ENCODE peak calls at places on chromosomes 6 and 20, in nine cellular contexts. F, P, U, Y, X, H, I, A and V are unnamed samples. For H3K4me1, the result is how much of the 10 kb centered on the place peaks cover.

GRCh38 chr20:46044896-46045295 is 15.9 kb downstream of the SLC12A5 start:
- DNase-seq in F (no peak), P (no peak), U (no peak), Y (no peak), X (no peak), H (no peak), I (no peak), A (no peak), V (no peak)

GRCh38 chr6:154356690-154357089 is at the start of gene IPCEF1:
- DNase-seq in F (no peak), P (no peak), U (no peak), Y (no peak), X (peak), H (no peak), I (no peak), A (no peak), V (no peak)

GRCh38 chr6:17101422-17102257 is at the start of gene STMND1:
- DNase-seq in F (peak), P (no peak), U (peak), Y (peak), X (no peak), H (peak), I (peak), A (peak), V (no peak)

GRCh38 chr6:133568970-133569889 is 319.7 kb upstream of the TCF21 start:
- DNase-seq in F (peak), P (peak), U (peak), Y (peak), X (peak), H (peak), I (peak), A (peak), V (peak)

GRCh38 chr20:52312131-52312729 is 120.7 kb upstream of the ZFP64 start:
- DNase-seq in F (peak), P (peak), U (peak), Y (peak), X (peak), H (peak), I (peak), A (peak), V (peak)

GRCh38 chr6:110518281-110518623 is 41.8 kb upstream of the SLC22A16 start:
- DNase-seq in F (peak), P (no peak), U (peak), Y (no peak), X (no peak), H (peak), I (peak), A (peak), V (no peak)

GRCh38 chr20:34965051-34965450 is 9.4 kb downstream of the MYH7B start:
- DNase-seq in F (no peak), P (no peak), U (no peak), Y (no peak), X (no peak), H (no peak), I (no peak), A (no peak), V (no peak)

GRCh38 chr6:41040911-41041536 is 1.2 kb upstream of the TSPO2 start:
- DNase-seq in F (no peak), P (no peak), U (no peak), Y (no peak), X (no peak), H (no peak), I (no peak), A (no peak), V (no peak)

GRCh38 chr6:43181942-43182860 is at the start of gene CUL9:
- DNase-seq in F (peak), P (peak), U (peak), Y (peak), X (peak), H (peak), I (peak), A (peak), V (peak)

GRCh38 chr20:25057234-25058050 is 497 bp downstream of the ACSS1 start:
- DNase-seq in F (peak), P (no peak), U (peak), Y (peak), X (no peak), H (peak), I (peak), A (peak), V (peak)

GRCh38 chr6:127190552-127190951 is 72.1 kb downstream of the RSPO3 start:
- DNase-seq in F (peak), P (peak), U (peak), Y (peak), X (peak), H (peak), I (peak), A (no peak), V (peak)

GRCh38 chr20:51525241-51526104 is 17.0 kb downstream of the NFATC2 start:
- DNase-seq in F (no peak), P (no peak), U (no peak), Y (no peak), X (peak), H (no peak), I (no peak), A (no peak), V (no peak)

GRCh38 chr6:121881974-121882667 is 446.7 kb downstream of the GJA1 start:
- DNase-seq in F (peak), P (no peak), U (no peak), Y (no peak), X (no peak), H (no peak), I (peak), A (no peak), V (no peak)

GRCh38 chr6:108847738-108848115 is 495 bp upstream of the ARMC2 start:
- DNase-seq in F (no peak), P (no peak), U (no peak), Y (no peak), X (no peak), H (no peak), I (no peak), A (no peak), V (no peak)

GRCh38 chr6:121809211-121809610 is 373.8 kb downstream of the GJA1 start:
- DNase-seq in F (peak), P (no peak), U (no peak), Y (no peak), X (no peak), H (no peak), I (no peak), A (no peak), V (no peak)

GRCh38 chr6:44923416-44923815 is 404.7 kb upstream of the RUNX2 start:
- DNase-seq in F (no peak), P (no peak), U (no peak), Y (no peak), X (no peak), H (no peak), I (no peak), A (no peak), V (no peak)

GRCh38 chr6:33162471-33162870 is 29.8 kb downstream of the COL11A2 start:
- DNase-seq in F (no peak), P (no peak), U (no peak), Y (no peak), X (no peak), H (no peak), I (no peak), A (peak), V (no peak)

GRCh38 chr6:137873273-137873762 is 6.3 kb downstream of the TNFAIP3 start:
- DNase-seq in F (peak), P (no peak), U (no peak), Y (peak), X (no peak), H (peak), I (peak), A (no peak), V (no peak)

GRCh38 chr20:10537850-10538480 is 102.9 kb downstream of the SLX4IP start:
- DNase-seq in F (peak), P (no peak), U (no peak), Y (no peak), X (no peak), H (no peak), I (peak), A (no peak), V (no peak)
- H3K4me2 ChIP-seq in F (peak), P (peak), U (peak), Y (no peak), X (no peak), H (no peak), I (peak), A (peak), V (no peak)

GRCh38 chr6:159061146-159061545 is 16.4 kb upstream of the TAGAP start:
- DNase-seq in F (no peak), P (no peak), U (no peak), Y (no peak), X (no peak), H (no peak), I (no peak), A (no peak), V (no peak)
- H3K4me1 ChIP-seq in F (under half), P (under half), U (under half), Y (under half), X (under half), H (under half), I (under half), A (under half), V (under half)

GRCh38 chr20:31816221-31816620 is 2.9 kb upstream of the MYLK2 start:
- DNase-seq in F (no peak), P (no peak), U (no peak), Y (no peak), X (no peak), H (no peak), I (no peak), A (no peak), V (no peak)

GRCh38 chr20:31813611-31814010 is 5.5 kb upstream of the MYLK2 start:
- DNase-seq in F (no peak), P (no peak), U (no peak), Y (no peak), X (no peak), H (no peak), I (no peak), A (no peak), V (no peak)

GRCh38 chr20:31818376-31818908 is 714 bp upstream of the MYLK2 start:
- DNase-seq in F (no peak), P (no peak), U (no peak), Y (no peak), X (no peak), H (no peak), I (no peak), A (no peak), V (no peak)

GRCh38 chr20:31817461-31817860 is 1.7 kb upstream of the MYLK2 start:
- DNase-seq in F (no peak), P (no peak), U (no peak), Y (no peak), X (no peak), H (no peak), I (no peak), A (no peak), V (no peak)

DNA sequence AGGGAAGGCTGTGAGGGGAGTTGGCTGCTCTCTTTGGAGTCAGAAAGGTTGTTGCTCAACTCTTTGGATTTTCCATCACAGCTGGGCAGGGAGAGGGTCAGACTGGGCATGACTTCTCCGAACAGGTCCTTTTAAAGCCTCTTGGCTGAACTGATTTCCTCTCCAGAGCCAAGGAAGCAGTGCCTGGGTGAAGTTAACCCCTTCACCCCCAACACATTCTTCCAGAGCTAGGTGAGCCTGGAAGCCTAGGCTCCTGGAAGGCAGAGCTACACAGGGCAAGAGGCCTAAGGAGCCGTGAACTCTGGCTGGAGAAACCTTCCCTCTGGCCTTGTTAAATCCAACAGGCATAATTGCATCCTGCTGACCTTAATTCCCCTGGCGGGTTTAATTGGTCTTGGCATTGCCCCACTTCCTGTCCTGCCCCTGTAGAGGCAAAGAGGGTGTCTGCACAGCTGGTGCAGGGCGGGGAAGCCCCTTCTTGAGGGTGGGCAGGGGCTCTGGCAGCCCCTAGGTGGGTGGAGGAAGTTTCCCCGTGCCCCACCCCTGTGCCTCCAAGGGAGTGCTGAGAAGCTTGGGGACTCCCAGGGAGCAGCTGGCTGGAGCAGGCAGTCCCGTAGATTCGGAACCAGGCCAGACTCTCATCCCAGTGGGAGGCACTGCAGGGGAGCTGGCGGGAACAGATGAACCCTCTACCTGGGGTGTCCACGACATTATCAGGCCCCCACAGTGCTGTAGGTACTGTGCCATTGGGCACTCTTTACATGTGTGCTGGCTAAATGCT is 3.6 kb upstream of the MYLK2 start:
- DNase-seq in F (peak), P (no peak), U (no peak), Y (peak), X (no peak), H (peak), I (no peak), A (peak), V (no peak)
- TF ChIP-seq EZH2phosphoT487 in F (no peak), P (no peak), U (no peak), Y (no peak), X (no peak), H (no peak), I (no peak), A (no peak), V (no peak)

GRCh38 chr6:117351521-117351920 is 74.2 kb downstream of the ROS1 start:
- DNase-seq in F (peak), P (no peak), U (no peak), Y (no peak), X (no peak), H (no peak), I (no peak), A (no peak), V (no peak)

GRCh38 chr6:117352466-117353081 is 73.2 kb downstream of the ROS1 start:
- DNase-seq in F (peak), P (peak), U (no peak), Y (peak), X (peak), H (peak), I (peak), A (no peak), V (peak)

DNA sequence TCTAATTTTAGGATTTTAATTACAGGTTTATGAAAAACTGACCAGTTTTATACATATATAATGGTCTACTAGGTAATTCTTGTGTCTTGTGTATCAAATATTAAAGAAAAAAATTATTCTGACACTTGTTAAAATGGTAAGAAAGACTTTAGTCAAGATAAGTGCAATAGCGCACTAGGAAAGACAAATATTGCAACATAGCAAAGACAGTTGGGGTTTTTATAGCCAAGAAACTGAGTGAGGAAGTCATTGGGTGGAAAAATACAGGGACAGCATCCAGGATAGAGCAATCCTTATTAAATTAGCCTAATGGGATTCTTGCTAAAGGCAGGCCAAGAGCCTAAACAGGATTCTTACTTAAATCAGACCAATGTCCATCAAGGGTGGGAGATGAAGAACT is 71.1 kb downstream of the ROS1 start:
- DNase-seq in F (no peak), P (no peak), U (no peak), Y (no peak), X (no peak), H (no peak), I (no peak), A (no peak), V (no peak)
- H3K4me2 ChIP-seq in F (no peak), P (no peak), U (no peak), Y (no peak), X (no peak), H (no peak), I (no peak), A (no peak), V (no peak)

DNA sequence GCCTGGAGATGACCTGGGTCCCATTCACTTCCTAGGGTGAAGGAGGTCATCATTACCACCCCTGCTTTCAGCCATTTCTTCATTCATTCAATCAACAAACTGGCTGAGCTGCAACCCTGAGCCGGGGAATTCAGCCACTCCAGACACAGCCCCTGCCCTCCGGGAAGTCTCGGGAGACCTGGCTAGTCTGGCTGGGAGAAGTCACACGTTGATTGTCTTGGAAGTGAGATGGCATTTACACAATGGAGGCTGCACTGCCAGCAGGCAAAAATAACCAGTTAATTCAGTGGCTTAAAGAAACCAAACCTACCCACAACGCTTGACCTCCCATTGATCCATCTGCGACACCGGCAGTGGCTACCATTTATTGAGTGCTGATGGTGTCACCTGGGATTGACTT is 2.0 kb upstream of the PMEPA1 start:
- DNase-seq in F (no peak), P (no peak), U (no peak), Y (no peak), X (no peak), H (no peak), I (no peak), A (no peak), V (no peak)
- H3K4me1 ChIP-seq in F (under half), P (under half), U (under half), Y (under half), X (under half), H (under half), I (half or more), A (under half), V (under half)

GRCh38 chr20:14622796-14623195 is 285.4 kb upstream of the FLRT3 start:
- DNase-seq in F (peak), P (peak), U (no peak), Y (peak), X (no peak), H (peak), I (peak), A (no peak), V (no peak)
- TF ChIP-seq EZH2phosphoT487 in F (no peak), P (no peak), U (no peak), Y (no peak), X (no peak), H (no peak), I (no peak), A (no peak), V (no peak)

DNA sequence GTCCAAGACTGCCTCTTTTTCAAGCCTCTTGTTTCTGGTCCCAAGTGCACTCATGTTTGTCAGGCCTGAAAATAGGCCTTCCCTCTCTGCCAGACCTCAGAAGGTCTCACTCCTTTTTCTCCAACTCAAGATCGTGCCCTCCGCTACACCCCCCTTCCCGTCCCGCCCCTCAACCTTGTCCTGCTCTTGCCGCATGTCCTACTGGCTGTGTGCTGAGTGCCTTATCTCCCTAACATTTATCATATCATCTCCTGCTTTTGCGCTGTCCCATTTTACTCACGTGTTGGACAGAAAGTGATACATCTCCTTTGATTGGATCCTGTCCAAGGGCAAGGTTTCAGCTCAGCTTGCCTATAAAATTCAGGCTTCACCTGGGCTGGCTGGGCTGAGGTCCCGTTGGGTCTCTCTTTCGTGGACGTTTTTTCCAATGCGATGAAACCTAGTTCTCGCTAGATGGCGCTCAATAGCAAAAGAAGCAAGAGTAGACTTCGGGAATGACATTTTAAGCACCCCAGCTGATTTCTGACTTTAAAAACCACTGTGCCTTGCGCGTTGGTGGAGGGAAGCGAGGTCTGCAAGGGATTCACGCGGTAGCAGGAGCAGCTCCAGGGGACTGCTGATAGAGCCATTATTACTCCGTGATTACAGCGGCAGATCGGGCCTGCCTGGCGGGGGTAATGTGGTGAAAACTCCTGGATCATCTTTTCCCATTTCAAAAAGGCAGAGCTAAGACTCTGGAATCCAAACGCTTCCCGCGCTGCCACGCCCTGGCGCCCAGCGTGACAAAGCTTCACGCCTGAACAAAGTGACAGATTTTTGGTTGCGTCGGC is 137.6 kb downstream of the IMPG1 start:
- DNase-seq in F (peak), P (peak), U (peak), Y (peak), X (peak), H (peak), I (peak), A (peak), V (peak)
- H3K4me2 ChIP-seq in F (peak), P (peak), U (peak), Y (peak), X (no peak), H (peak), I (peak), A (peak), V (peak)

GRCh38 chr20:38874460-38875169 is 51.6 kb upstream of the FAM83D start:
- DNase-seq in F (no peak), P (no peak), U (no peak), Y (no peak), X (peak), H (no peak), I (no peak), A (no peak), V (peak)

GRCh38 chr20:38872491-38873049 is 53.6 kb upstream of the FAM83D start:
- DNase-seq in F (no peak), P (no peak), U (no peak), Y (no peak), X (peak), H (no peak), I (no peak), A (no peak), V (peak)

GRCh38 chr20:38871560-38871953 is 54.7 kb upstream of the FAM83D start:
- DNase-seq in F (no peak), P (no peak), U (no peak), Y (no peak), X (peak), H (no peak), I (no peak), A (no peak), V (peak)

GRCh38 chr20:38872036-38872435 is 54.2 kb upstream of the FAM83D start:
- DNase-seq in F (no peak), P (no peak), U (no peak), Y (no peak), X (peak), H (no peak), I (peak), A (no peak), V (peak)

DNA sequence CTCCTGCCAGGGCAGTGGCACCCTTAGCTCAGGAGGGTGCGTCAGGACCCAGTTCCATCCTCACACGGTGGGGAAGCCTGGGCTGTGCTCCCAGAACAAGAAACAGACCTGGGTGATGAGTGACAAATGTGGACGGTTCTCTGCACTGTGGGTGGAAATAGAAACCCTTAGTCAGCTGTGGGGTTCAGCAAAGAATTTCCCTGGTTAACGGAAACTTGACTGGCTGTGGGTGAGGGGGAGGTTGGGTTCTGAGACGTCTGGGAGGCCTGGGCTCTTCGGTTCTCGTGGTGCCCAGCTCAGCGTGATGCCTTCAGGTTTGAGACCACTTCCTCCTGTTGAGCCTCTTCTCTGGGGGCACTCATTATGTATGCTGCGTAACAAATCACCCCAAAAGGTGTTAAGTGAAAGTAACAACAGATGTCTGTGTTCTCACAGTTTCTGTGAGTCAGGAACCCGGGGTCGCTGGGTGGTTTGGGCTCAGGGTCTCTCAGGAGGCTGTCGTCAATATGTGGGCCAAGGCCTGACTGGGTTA is 53.1 kb upstream of the FAM83D start:
- DNase-seq in F (no peak), P (no peak), U (no peak), Y (no peak), X (peak), H (no peak), I (no peak), A (no peak), V (peak)
- H3K4me1 ChIP-seq in F (under half), P (under half), U (under half), Y (under half), X (half or more), H (under half), I (under half), A (half or more), V (half or more)

GRCh38 chr6:105624055-105624454 is 221.2 kb upstream of the PREP start:
- DNase-seq in F (no peak), P (no peak), U (no peak), Y (no peak), X (no peak), H (no peak), I (no peak), A (no peak), V (no peak)
- TF ChIP-seq EZH2phosphoT487 in F (no peak), P (no peak), U (no peak), Y (no peak), X (no peak), H (no peak), I (no peak), A (no peak), V (no peak)